ENCODE peak calls at places on chromosome 19, in four cellular contexts. F is activated T-helper 1 cell treated with anti-CD3 and anti-CD28 coated beads, Interleukin-12 subunit alpha, Interleukin-12 subunit beta, Interleukin-2, Interleukin-4 antibody, amounts not matched to agents 30 ng/mL and 10 ng/mL and 1 ng/mL, durations not matched to agents 14 hours and 24 hours and 36 hours; E is HEK293T; B is PC-3. D is an unnamed sample.

GRCh38 chr19:55117063-55117635 is 288 bp downstream of the PPP1R12C start:
- DNase-seq in F (no peak), B (no peak), E (peak; percentile 37), D (peak; percentile 65)

GRCh38 chr19:17829855-17830566 is 8.7 kb upstream of the INSL3 start:
- DNase-seq in F (no peak), E (peak; percentile 85), B (peak; percentile 84), D (no peak)

GRCh38 chr19:57675881-57676280 is 5.9 kb upstream of the ZNF551 start:
- DNase-seq in F (no peak), E (no peak), B (no peak), D (no peak)

GRCh38 chr19:40239415-40240226 is 13.1 kb upstream of the CCNP start:
- DNase-seq in E (no peak), B (no peak), F (no peak), D (no peak)

GRCh38 chr19:14536926-14537692 is 7.7 kb downstream of the TECR start:
- DNase-seq in F (no peak), B (peak; percentile 88), E (peak; percentile 84), D (peak; percentile 73)

GRCh38 chr19:30692517-30692870 is 320.3 kb downstream of the ZNF536 start:
- DNase-seq in B (no peak), E (no peak), F (no peak), D (peak; percentile 37)

GRCh38 chr19:14248578-14249011 is 42.6 kb upstream of the ADGRL1 start:
- DNase-seq in B (peak; percentile 43), F (no peak), E (peak; percentile 66), D (peak; percentile 41)

GRCh38 chr19:6333439-6333838 is at the start of gene ACER1:
- DNase-seq in F (no peak), B (peak; percentile 25), E (no peak), D (no peak)

GRCh38 chr19:54172764-54173699 is at the start of gene TMC4:
- DNase-seq in F (no peak), B (peak; percentile 93), E (no peak), D (no peak)

GRCh38 chr19:3095375-3096191 is 1.4 kb downstream of the GNA11 start:
- DNase-seq in E (peak; percentile 23), F (no peak), B (peak; percentile 19), D (no peak)

GRCh38 chr19:18294467-18294864 is 13.0 kb upstream of the JUND start:
- DNase-seq in F (peak; percentile 86), B (peak; percentile 61), E (no peak), D (peak; percentile 62)

GRCh38 chr19:21709464-21709863 is 57.9 kb downstream of the ZNF100 start:
- DNase-seq in B (no peak), F (no peak), E (no peak), D (no peak)

GRCh38 chr19:48656840-48657474 is 11.0 kb upstream of the CA11 start:
- DNase-seq in B (peak; percentile 20), E (no peak), F (no peak), D (no peak)

GRCh38 chr19:7682175-7682855 is 1.7 kb downstream of the TRAPPC5 start:
- DNase-seq in B (no peak), E (no peak), F (no peak), D (no peak)

GRCh38 chr19:10858204-10858828 is 10.1 kb downstream of the C19orf38 start:
- DNase-seq in E (peak; percentile 68), B (peak; percentile 42), F (no peak), D (no peak)

GRCh38 chr19:46265217-46265828 is 31.5 kb upstream of the HIF3A start:
- DNase-seq in B (peak; percentile 75), E (peak; percentile 75), F (peak; percentile 61), D (no peak)

GRCh38 chr19:55520691-55521292 is 16.1 kb downstream of the SBK2 start:
- DNase-seq in E (no peak), B (no peak), F (no peak), D (no peak)

D was measured in left ventricle myocardium superior.